ENCODE peak calls at places on chromosomes 3 and 15, in five cellular contexts. V is adrenal gland; I is stomach; D is CD4-positive, CD25-positive, alpha-beta regulatory T cell; L is mesendoderm. Q is an unnamed sample.
A peak's percentile ranks its signal among the peaks of the same experiment; 100 is the strongest.

GRCh38 chr3:48088056-48088748 is 72.0 kb upstream of the MAP4 start:
- DNase-seq in I (peak; percentile 28), V (no peak), D (no peak), L (peak; percentile 66), Q (peak; percentile 91)

GRCh38 chr15:63156708-63157065 is 590 bp downstream of the RPS27L start:
- DNase-seq in I (no peak), D (peak; percentile 42), V (peak; percentile 82), L (peak; percentile 30), Q (no peak)

GRCh38 chr3:123559040-123559861 is 25.6 kb downstream of the HACD2 start:
- DNase-seq in D (peak; percentile 67), I (no peak), L (peak; percentile 42), V (no peak), Q (no peak)

GRCh38 chr15:35606345-35606744 is 60.4 kb upstream of the DPH6 start:
- DNase-seq in D (no peak), I (no peak), L (no peak), V (no peak), Q (no peak)

GRCh38 chr3:123112232-123112631 is 45.4 kb downstream of the PDIA5 start:
- DNase-seq in L (no peak), I (no peak), V (no peak), D (no peak), Q (no peak)

GRCh38 chr3:150216041-150216811 is 191.9 kb upstream of the TSC22D2 start:
- DNase-seq in D (no peak), I (no peak), L (peak; percentile 93), V (no peak), Q (no peak)

GRCh38 chr3:148865039-148865438 is at the start of gene CPA3:
- DNase-seq in I (no peak), L (no peak), D (no peak), V (no peak), Q (no peak)

GRCh38 chr3:102225407-102226132 is 209.2 kb upstream of the ZPLD1 start:
- DNase-seq in V (no peak), L (peak; percentile 78), D (peak; percentile 65), I (no peak), Q (no peak)

GRCh38 chr3:171863920-171864319 is 20.8 kb downstream of the TMEM212 start:
- DNase-seq in V (no peak), D (no peak), L (no peak), I (no peak), Q (no peak)

GRCh38 chr3:42301446-42302175 is 35.6 kb upstream of the CCK start:
- DNase-seq in L (no peak), I (no peak), D (no peak), V (no peak), Q (no peak)

GRCh38 chr15:75215107-75216004 is 13.7 kb downstream of the C15orf39 start:
- DNase-seq in D (no peak), L (no peak), V (no peak), I (no peak), Q (no peak)

GRCh38 chr15:43067717-43068461 is 37.9 kb downstream of the UBR1 start:
- DNase-seq in D (peak; percentile 22), V (no peak), I (no peak), L (peak; percentile 15), Q (no peak)

GRCh38 chr15:92074646-92075045 is 221.1 kb downstream of the SLCO3A1 start:
- DNase-seq in D (no peak), V (no peak), L (peak; percentile 77), I (no peak), Q (no peak)

GRCh38 chr3:97988784-97989568 is 16.7 kb upstream of the RIOX2 start:
- DNase-seq in V (no peak), I (no peak), L (no peak), D (no peak), Q (no peak)
- H3K27ac ChIP-seq in V (no peak overlapping the region), I (no peak overlapping the region), L (no peak overlapping the region), D (no peak overlapping the region), Q (no peak overlapping the region)

DNA sequence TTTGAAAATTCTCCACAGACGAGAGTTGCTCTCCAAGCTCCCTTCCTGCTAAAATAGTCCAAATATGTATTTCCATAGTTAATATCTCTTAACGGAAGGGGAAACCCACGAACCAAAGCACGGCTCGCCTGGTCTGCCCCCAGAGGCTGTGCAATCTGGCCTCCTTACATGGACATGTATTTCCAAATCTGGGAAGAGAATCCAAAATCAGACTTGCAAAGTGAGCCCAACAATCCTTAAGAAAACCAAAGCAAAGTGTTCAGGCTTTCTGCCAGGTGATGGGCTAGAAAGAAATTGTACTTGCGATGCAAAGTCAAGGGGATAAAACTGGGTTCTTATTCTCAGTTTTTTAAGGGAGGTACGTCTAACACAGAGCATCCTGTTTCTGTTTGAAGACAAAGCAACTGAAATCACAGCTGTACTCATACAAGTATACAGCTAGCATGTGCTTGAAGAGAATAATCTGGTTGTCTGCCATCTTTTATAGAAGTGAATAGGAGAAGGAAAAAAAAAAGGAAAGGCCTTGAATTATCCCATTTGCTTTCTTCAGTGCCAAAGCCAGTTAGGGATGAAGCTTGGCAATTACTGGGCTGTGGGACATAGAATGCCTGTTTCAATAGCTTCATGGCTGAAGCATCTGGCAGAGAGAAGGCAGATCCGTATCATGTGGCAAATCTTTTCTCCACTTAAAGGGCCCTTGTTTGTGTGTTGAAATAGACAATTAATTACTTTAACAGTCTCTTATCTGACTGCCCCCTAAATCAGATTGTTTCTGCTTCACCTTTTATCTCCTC is 48.4 kb downstream of the LRIG1 start:
- DNase-seq in L (peak; percentile 75), D (no peak), I (no peak), V (no peak), Q (no peak)
- H3K4me1 ChIP-seq in L (peaks cover 20% of the 10 kb centered on the region), D (no peaks in the 10 kb centered on the region), I (peaks cover 98% of the 10 kb centered on the region), V (peaks cover 20% of the 10 kb centered on the region), Q (peaks cover 65% of the 10 kb centered on the region)

GRCh38 chr3:128946411-128946810 is 47.5 kb downstream of the CFAP92 start:
- DNase-seq in V (no peak), L (no peak), I (no peak), D (no peak), Q (no peak)

GRCh38 chr3:128945878-128946175 is 48.0 kb downstream of the CFAP92 start:
- DNase-seq in L (no peak), D (no peak), V (peak; percentile 17), I (no peak), Q (no peak)

GRCh38 chr3:128945041-128945877 is 48.6 kb downstream of the CFAP92 start:
- DNase-seq in V (peak; percentile 10), L (no peak), D (no peak), I (no peak), Q (no peak)

GRCh38 chr3:128940252-128940651 is 53.6 kb downstream of the CFAP92 start:
- DNase-seq in D (no peak), V (no peak), I (no peak), L (no peak), Q (no peak)

DNA sequence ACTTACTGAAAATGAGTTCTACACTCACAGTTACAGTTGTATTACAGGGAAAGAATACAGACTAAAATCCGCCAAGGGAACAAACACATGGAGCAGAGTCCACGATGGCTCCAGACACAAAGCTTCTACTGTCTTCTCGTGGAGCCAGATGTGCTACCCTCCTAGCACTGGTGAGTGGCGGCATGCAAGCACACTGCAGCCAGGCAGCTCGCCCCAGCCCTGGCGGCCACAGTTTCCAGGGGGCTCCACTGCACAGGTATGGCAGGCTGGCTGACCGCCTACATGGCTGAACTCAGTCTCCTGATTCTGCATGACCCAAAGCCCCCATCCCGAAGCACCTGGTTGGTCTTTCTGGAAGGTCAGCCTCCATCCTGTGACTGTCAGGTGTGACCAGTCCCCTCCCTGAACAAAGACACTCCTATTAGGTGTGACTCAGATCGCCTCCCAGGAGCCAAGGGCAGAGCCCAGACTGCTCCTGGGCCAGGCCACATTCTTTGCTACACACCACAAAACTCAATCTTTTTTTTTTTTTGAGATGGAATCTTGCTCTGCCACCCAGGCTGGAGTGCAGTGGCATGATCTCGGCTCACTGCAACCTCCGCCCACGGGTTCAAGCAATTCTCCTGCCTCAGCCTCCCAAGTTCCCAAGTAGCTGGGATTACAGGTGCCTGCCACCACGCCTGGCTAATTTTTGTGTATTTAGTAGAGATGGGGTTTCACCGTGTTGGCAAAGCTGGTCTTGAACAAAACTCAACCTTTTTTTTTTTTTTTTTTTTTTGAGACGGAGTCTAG is 51.5 kb downstream of the CFAP92 start:
- DNase-seq in V (peak; percentile 25), I (no peak), D (no peak), L (no peak), Q (no peak)
- H3K27ac ChIP-seq in V (no peak overlapping the region), I (no peak overlapping the region), D (no peak overlapping the region), L (no peak overlapping the region), Q (no peak overlapping the region)

GRCh38 chr15:98712845-98713584 is 64.7 kb downstream of the IGF1R start:
- DNase-seq in D (no peak), V (no peak), I (no peak), L (no peak), Q (no peak)
- H3K4me1 ChIP-seq in D (peaks cover 10% of the 10 kb centered on the region), V (peaks cover 37% of the 10 kb centered on the region), I (peaks cover 73% of the 10 kb centered on the region), L (peaks cover 6% of the 10 kb centered on the region), Q (peaks cover 64% of the 10 kb centered on the region)

DNA sequence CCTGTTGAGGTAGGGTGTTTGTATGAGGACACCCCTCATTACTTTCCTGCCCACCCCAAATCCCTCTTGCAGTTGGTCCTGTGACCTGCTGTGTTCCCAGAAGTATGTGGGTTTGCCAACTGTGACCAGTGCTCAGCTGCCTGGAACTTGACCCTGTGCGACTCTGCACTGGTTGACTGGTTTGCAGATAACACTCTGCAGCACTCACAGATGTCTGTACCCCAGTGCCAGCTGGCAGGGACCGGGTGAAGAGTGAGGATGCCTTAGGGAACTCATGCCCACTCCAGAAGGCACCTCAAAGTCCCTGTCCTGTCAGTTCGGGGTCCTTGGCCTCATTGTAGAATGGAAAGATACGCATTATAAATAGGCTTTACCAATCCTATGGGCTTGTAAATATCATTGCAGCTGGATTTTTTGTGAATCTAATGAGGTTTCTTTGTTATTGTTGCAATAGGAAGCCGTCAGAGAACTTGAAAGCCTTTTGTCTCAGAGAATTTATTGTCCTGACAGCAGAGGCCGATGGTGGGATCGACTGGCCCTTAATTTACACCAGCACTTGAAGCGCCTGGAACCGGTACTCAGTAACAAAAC is 18.2 kb downstream of the FAN1 start:
- DNase-seq in I (peak; percentile 54), D (no peak), L (no peak), V (peak; percentile 72), Q (no peak)
- H3K27ac ChIP-seq in I (peak overlapping the region; percentile 84), D (no peak overlapping the region), L (peak overlapping the region; percentile 58), V (no peak overlapping the region), Q (no peak overlapping the region)

GRCh38 chr3:153137626-153138025 is 24.4 kb upstream of the RAP2B start:
- DNase-seq in D (no peak), I (no peak), V (no peak), L (no peak), Q (no peak)
- H3K4me1 ChIP-seq in D (peaks cover 5% of the 10 kb centered on the region), I (no peaks in the 10 kb centered on the region), V (no peaks in the 10 kb centered on the region), L (no peaks in the 10 kb centered on the region), Q (peaks cover 8% of the 10 kb centered on the region)

DNA sequence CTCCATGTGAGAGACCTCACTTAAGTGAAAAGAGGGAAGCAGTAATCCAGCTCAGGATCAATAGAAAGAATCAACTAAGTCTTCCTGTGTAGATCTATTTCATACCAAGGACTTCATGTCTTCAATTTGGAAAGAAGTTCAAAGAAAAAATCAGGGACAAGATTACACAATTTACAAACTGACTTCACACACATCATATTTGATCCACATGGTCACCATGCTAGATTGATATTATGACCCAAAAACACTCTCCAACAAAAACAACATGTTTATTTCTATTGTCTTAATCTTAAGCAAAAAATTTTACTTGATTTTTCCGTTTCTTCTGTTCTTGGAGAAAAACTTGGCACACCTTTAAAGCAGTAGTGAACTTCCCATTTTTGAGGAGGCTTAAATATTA is 76.3 kb downstream of the THBS1 start:
- DNase-seq in I (no peak), D (no peak), L (no peak), V (no peak), Q (no peak)
- H3K27ac ChIP-seq in I (no peak overlapping the region), D (no peak overlapping the region), L (no peak overlapping the region), V (no peak overlapping the region), Q (no peak overlapping the region)

Q was measured in vagina.